ENCODE peak calls at places on chromosomes 13 and 19, in eight cellular contexts. J, W, T, A, B, O, G and R are unnamed samples.

GRCh38 chr13:22227895-22228294 is 557.0 kb downstream of the FGF9 start:
- DNase-seq in B (no peak), J (no peak), W (no peak), A (no peak), G (no peak), O (no peak), T (no peak), R (no peak)

GRCh38 chr13:36029171-36029570 is 102.0 kb downstream of the DCLK1 start:
- DNase-seq in A (peak), T (peak), J (no peak), G (no peak), O (no peak), W (peak), B (no peak), R (no peak)

GRCh38 chr19:49447485-49448431 is 3.9 kb downstream of the PIH1D1 start:
- DNase-seq in A (no peak), B (no peak), O (peak), J (no peak), T (no peak), W (no peak), G (no peak), R (peak)

GRCh38 chr19:46803555-46803954 is 15.2 kb upstream of the SLC1A5 start:
- DNase-seq in T (no peak), J (no peak), W (no peak), O (peak), G (no peak), B (no peak), A (no peak), R (no peak)

GRCh38 chr13:101970339-101970738 is 431.5 kb downstream of the FGF14 start:
- DNase-seq in W (no peak), B (no peak), A (no peak), T (no peak), O (no peak), J (no peak), G (no peak), R (no peak)

GRCh38 chr19:19642506-19643157 is 825 bp downstream of the GMIP start:
- DNase-seq in W (no peak), A (no peak), J (no peak), B (peak), O (no peak), G (no peak), T (no peak), R (peak)

GRCh38 chr13:53165201-53165600 is 136.6 kb downstream of the OLFM4 start:
- DNase-seq in J (no peak), A (no peak), W (no peak), T (no peak), B (no peak), O (no peak), G (no peak), R (no peak)

GRCh38 chr19:45423033-45423588 is 606 bp downstream of the ERCC1 start:
- DNase-seq in T (no peak), W (no peak), A (no peak), B (no peak), O (peak), J (no peak), G (no peak), R (no peak)

GRCh38 chr19:52398091-52398461 is 427 bp downstream of the ZNF528 start:
- DNase-seq in W (no peak), T (no peak), B (no peak), G (no peak), J (no peak), A (peak), O (no peak), R (no peak)

GRCh38 chr13:38086721-38087120 is 217.1 kb upstream of the TRPC4 start:
- DNase-seq in W (no peak), T (no peak), G (no peak), A (no peak), O (no peak), B (no peak), J (no peak), R (no peak)

GRCh38 chr19:16417660-16418596 is 53.8 kb downstream of the EPS15L1 start:
- DNase-seq in T (peak), O (peak), J (peak), W (no peak), A (peak), B (no peak), G (peak), R (peak)

GRCh38 chr19:15412832-15413231 is 6.0 kb downstream of the AKAP8L start:
- DNase-seq in T (no peak), A (no peak), G (no peak), O (no peak), B (no peak), W (no peak), J (no peak), R (no peak)

GRCh38 chr13:98471895-98472294 is 105.0 kb downstream of the STK24 start:
- DNase-seq in B (no peak), T (no peak), W (no peak), A (no peak), G (no peak), J (no peak), O (no peak), R (no peak)

GRCh38 chr19:31356587-31357314 is 7.5 kb upstream of the TSHZ3 start:
- DNase-seq in A (no peak), G (no peak), J (peak), W (no peak), O (peak), B (no peak), T (no peak), R (peak)

GRCh38 chr13:31192306-31192705 is 7.5 kb upstream of the B3GLCT start:
- DNase-seq in B (no peak), T (no peak), G (no peak), O (no peak), J (no peak), W (no peak), A (no peak), R (no peak)

GRCh38 chr19:12785431-12786011 is 5.8 kb upstream of the JUNB start:
- DNase-seq in W (no peak), B (no peak), G (peak), J (no peak), T (no peak), O (peak), A (no peak), R (no peak)

GRCh38 chr19:49593233-49594113 is 2.5 kb downstream of the PRR12 start:
- DNase-seq in J (peak), T (peak), B (peak), O (peak), G (peak), W (peak), A (peak), R (peak)

GRCh38 chr13:38301236-38301635 is 48.4 kb upstream of the UFM1 start:
- DNase-seq in J (no peak), G (no peak), O (no peak), W (no peak), T (no peak), B (no peak), A (no peak), R (no peak)

GRCh38 chr19:677201-677600 is 1.0 kb downstream of the FSTL3 start:
- DNase-seq in W (peak), G (peak), O (no peak), T (no peak), B (no peak), A (peak), J (no peak), R (peak)

GRCh38 chr19:46115396-46116109 is 8.9 kb downstream of the IGFL3 start:
- DNase-seq in B (no peak), T (no peak), O (no peak), W (peak), J (no peak), G (peak), A (peak), R (peak)

GRCh38 chr13:113650275-113650674 is 7.7 kb downstream of the ATP4B start:
- DNase-seq in G (no peak), O (peak), J (no peak), T (no peak), B (no peak), W (no peak), A (no peak), R (no peak)

GRCh38 chr19:2231621-2232221 is 4.4 kb downstream of the PLEKHJ1 start:
- DNase-seq in B (no peak), J (no peak), G (no peak), T (no peak), W (no peak), O (no peak), A (no peak), R (no peak)

GRCh38 chr19:38734426-38735256 is 9.6 kb downstream of the CAPN12 start:
- DNase-seq in O (peak), B (no peak), J (no peak), W (no peak), T (no peak), A (no peak), G (peak), R (no peak)

GRCh38 chr13:25300861-25301346 is 521 bp upstream of the NUP58 start:
- DNase-seq in T (no peak), J (no peak), W (no peak), G (no peak), O (peak), B (no peak), A (no peak), R (no peak)